ENCODE peak calls at places on chromosomes 3 and 15, in six cellular contexts. Z is stimulated activated CD4-positive, alpha-beta T cell treated with anti-CD3 and anti-CD28 coated beads, Interleukin-12 subunit alpha, Interleukin-12 subunit beta, amount 100 ng/mL, for 48 hours; A is caudate nucleus; S is kidney glomerular epithelial cell; B is B cell; F is AG04450. H is an unnamed sample.

GRCh38 chr3:126538316-126538715 is 14.4 kb downstream of the CHST13 start:
- DNase-seq in Z (no peak), A (no peak), S (no peak), B (no peak), F (no peak), H (no peak)

GRCh38 chr15:60095711-60096110 is 91.6 kb downstream of the FOXB1 start:
- DNase-seq in Z (no peak), A (no peak), S (no peak), B (no peak), F (no peak), H (no peak)

GRCh38 chr3:150407818-150408231 is 273 bp upstream of the TSC22D2 start:
- DNase-seq in Z (no peak), A (no peak), S (peak), B (no peak), F (no peak), H (no peak)

GRCh38 chr3:192170659-192171058 is 556.7 kb downstream of the FGF12 start:
- DNase-seq in Z (no peak), A (no peak), S (no peak), B (no peak), F (no peak), H (no peak)

GRCh38 chr3:48686538-48687219 is 964 bp upstream of the NCKIPSD start:
- DNase-seq in Z (no peak), A (no peak), S (no peak), B (no peak), F (no peak), H (no peak)

GRCh38 chr3:187064210-187065115 is 74.8 kb downstream of the RPL39L start:
- DNase-seq in Z (no peak), A (no peak), S (no peak), B (no peak), F (no peak), H (no peak)

GRCh38 chr15:100198442-100198841 is 143.3 kb downstream of the ADAMTS17 start:
- DNase-seq in Z (no peak), A (no peak), S (no peak), B (no peak), F (no peak), H (no peak)

GRCh38 chr3:14333215-14333614 is 69.2 kb upstream of the SLC6A6 start:
- DNase-seq in Z (no peak), A (no peak), S (no peak), B (no peak), F (no peak), H (no peak)

GRCh38 chr3:105385868-105386508 is 19.3 kb downstream of the ALCAM start:
- DNase-seq in Z (no peak), A (no peak), S (no peak), B (peak), F (no peak), H (no peak)

GRCh38 chr3:187040637-187041361 is 98.5 kb downstream of the RPL39L start:
- DNase-seq in Z (no peak), A (no peak), S (peak), B (no peak), F (no peak), H (no peak)

GRCh38 chr3:11290743-11291680 is 18.8 kb downstream of the ATG7 start:
- DNase-seq in Z (no peak), A (no peak), S (peak), B (peak), F (no peak), H (no peak)

GRCh38 chr15:80179025-80179759 is 26.4 kb downstream of the FAH start:
- DNase-seq in Z (no peak), A (no peak), S (peak), B (no peak), F (peak), H (no peak)

GRCh38 chr15:28286031-28286430 is 35.9 kb downstream of the HERC2 start:
- DNase-seq in Z (no peak), A (no peak), S (no peak), B (no peak), F (no peak), H (no peak)

H was measured in dorsolateral prefrontal cortex.